ENCODE peak calls at places on chromosomes 11 and 22, in four cellular contexts. One of them, this sample, is unnamed.

GRCh38 chr22:38196791-38197429 is 4.9 kb upstream of the MAFF start:
- DNase-seq in SK-N-SH: no peak
- DNase-seq in H1: no peak
- DNase-seq in K562: peak
- DNase-seq in this sample: no peak

GRCh38 chr11:116311141-116311540 is 461.6 kb downstream of the BUD13 start:
- DNase-seq in H1: no peak
- DNase-seq in K562: no peak
- DNase-seq in SK-N-SH: peak
- DNase-seq in this sample: no peak

GRCh38 chr11:88297320-88298263 is 39.9 kb downstream of the CTSC start:
- DNase-seq in K562: no peak
- DNase-seq in SK-N-SH: peak
- DNase-seq in H1: no peak
- DNase-seq in this sample: no peak

GRCh38 chr22:29003975-29004646 is 57.5 kb downstream of the C22orf31 start:
- DNase-seq in SK-N-SH: no peak
- DNase-seq in H1: no peak
- DNase-seq in K562: peak
- DNase-seq in this sample: no peak

GRCh38 chr11:14821031-14821430 is 71.0 kb downstream of the CYP2R1 start:
- DNase-seq in K562: peak
- DNase-seq in H1: no peak
- DNase-seq in SK-N-SH: no peak
- DNase-seq in this sample: no peak

GRCh38 chr11:107576497-107577086 is 11.1 kb upstream of the ALKBH8 start:
- DNase-seq in SK-N-SH: peak
- DNase-seq in H1: no peak
- DNase-seq in K562: peak
- DNase-seq in this sample: no peak

GRCh38 chr11:131859811-131860210 is 489.4 kb downstream of the NTM start:
- DNase-seq in K562: no peak
- DNase-seq in H1: no peak
- DNase-seq in SK-N-SH: no peak
- DNase-seq in this sample: no peak

GRCh38 chr11:44036811-44037657 is 10.7 kb upstream of the ACCSL start:
- DNase-seq in H1: peak
- DNase-seq in SK-N-SH: peak
- DNase-seq in K562: peak
- DNase-seq in this sample: peak

GRCh38 chr22:44667829-44668189 is 34.2 kb upstream of the PRR5 start:
- DNase-seq in SK-N-SH: no peak
- DNase-seq in K562: no peak
- DNase-seq in H1: no peak
- DNase-seq in this sample: no peak

GRCh38 chr22:39176067-39176621 is 23.7 kb upstream of the CBX7 start:
- DNase-seq in H1: no peak
- DNase-seq in SK-N-SH: no peak
- DNase-seq in K562: no peak
- DNase-seq in this sample: no peak

GRCh38 chr11:83051760-83052671 is 19.7 kb downstream of the RAB30 start:
- DNase-seq in K562: no peak
- DNase-seq in H1: no peak
- DNase-seq in SK-N-SH: no peak
- DNase-seq in this sample: no peak

GRCh38 chr22:45007946-45008852 is 1.6 kb downstream of the PHF21B start:
- DNase-seq in H1: no peak
- DNase-seq in K562: peak
- DNase-seq in SK-N-SH: peak
- DNase-seq in this sample: no peak

GRCh38 chr22:27358096-27358870 is 443.3 kb downstream of the MN1 start:
- DNase-seq in SK-N-SH: no peak
- DNase-seq in K562: no peak
- DNase-seq in H1: no peak
- DNase-seq in this sample: no peak

GRCh38 chr22:43587574-43587973 is 175.8 kb downstream of the MPPED1 start:
- DNase-seq in K562: no peak
- DNase-seq in H1: no peak
- DNase-seq in SK-N-SH: no peak
- DNase-seq in this sample: no peak

GRCh38 chr22:37925311-37925710 is 19.2 kb downstream of the MICALL1 start:
- DNase-seq in K562: no peak
- DNase-seq in SK-N-SH: peak
- DNase-seq in H1: no peak
- DNase-seq in this sample: no peak

GRCh38 chr22:48333816-48334735 is 1493.6 kb downstream of the BRD1 start:
- DNase-seq in K562: no peak
- DNase-seq in H1: no peak
- DNase-seq in SK-N-SH: no peak
- DNase-seq in this sample: no peak

GRCh38 chr11:47220401-47220821 is 5.6 kb downstream of the DDB2 start:
- DNase-seq in K562: no peak
- DNase-seq in SK-N-SH: no peak
- DNase-seq in H1: no peak
- DNase-seq in this sample: no peak

GRCh38 chr11:68560216-68560615 is 99.7 kb downstream of the PPP6R3 start:
- DNase-seq in SK-N-SH: no peak
- DNase-seq in K562: no peak
- DNase-seq in H1: no peak
- DNase-seq in this sample: no peak

GRCh38 chr11:18001191-18001590 is 11.7 kb downstream of the SERGEF start:
- DNase-seq in H1: no peak
- DNase-seq in SK-N-SH: no peak
- DNase-seq in K562: no peak
- DNase-seq in this sample: no peak

GRCh38 chr22:20131856-20132685 is 467 bp downstream of the ZDHHC8 start:
- DNase-seq in K562: peak
- DNase-seq in SK-N-SH: peak
- DNase-seq in H1: no peak
- DNase-seq in this sample: no peak

GRCh38 chr11:75349540-75350116 is 1.8 kb downstream of the ARRB1 start:
- DNase-seq in K562: peak
- DNase-seq in H1: no peak
- DNase-seq in SK-N-SH: no peak
- DNase-seq in this sample: no peak

GRCh38 chr11:94526645-94527438 is 14.6 kb downstream of the C11orf97 start:
- DNase-seq in H1: no peak
- DNase-seq in K562: no peak
- DNase-seq in SK-N-SH: no peak
- DNase-seq in this sample: no peak

GRCh38 chr11:6746086-6746618 is 25.6 kb downstream of the OR2AG2 start:
- DNase-seq in H1: no peak
- DNase-seq in SK-N-SH: no peak
- DNase-seq in K562: no peak
- DNase-seq in this sample: peak

GRCh38 chr11:68954970-68955958 is 25.5 kb downstream of the MRGPRD start:
- DNase-seq in K562: peak
- DNase-seq in H1: no peak
- DNase-seq in SK-N-SH: no peak
- DNase-seq in this sample: no peak

GRCh38 chr22:32788884-32789624 is 12.5 kb upstream of the TIMP3 start:
- DNase-seq in H1: no peak
- DNase-seq in K562: no peak
- DNase-seq in SK-N-SH: no peak
- DNase-seq in this sample: no peak

GRCh38 chr11:26283852-26284421 is 48.0 kb upstream of the ANO3 start:
- DNase-seq in K562: no peak
- DNase-seq in H1: no peak
- DNase-seq in SK-N-SH: no peak
- DNase-seq in this sample: no peak

GRCh38 chr22:32644252-32645100 is 157.0 kb upstream of the TIMP3 start:
- DNase-seq in H1: no peak
- DNase-seq in SK-N-SH: no peak
- DNase-seq in K562: no peak
- DNase-seq in this sample: no peak

GRCh38 chr11:15761235-15761634 is 595.1 kb downstream of the SOX6 start:
- DNase-seq in H1: no peak
- DNase-seq in SK-N-SH: no peak
- DNase-seq in K562: no peak
- DNase-seq in this sample: no peak

GRCh38 chr11:87281496-87281895 is 243.8 kb downstream of the TMEM135 start:
- DNase-seq in K562: peak
- DNase-seq in SK-N-SH: no peak
- DNase-seq in H1: no peak
- DNase-seq in this sample: no peak

GRCh38 chr11:108727665-108728064 is 62.8 kb downstream of the DDX10 start:
- DNase-seq in K562: no peak
- DNase-seq in SK-N-SH: no peak
- DNase-seq in H1: no peak
- DNase-seq in this sample: no peak

GRCh38 chr11:108724974-108725689 is 60.3 kb downstream of the DDX10 start:
- DNase-seq in K562: no peak
- DNase-seq in H1: no peak
- DNase-seq in SK-N-SH: no peak
- DNase-seq in this sample: no peak

GRCh38 chr11:108726077-108726800 is 61.4 kb downstream of the DDX10 start:
- DNase-seq in H1: no peak
- DNase-seq in K562: no peak
- DNase-seq in SK-N-SH: no peak
- DNase-seq in this sample: no peak
- TF ChIP-seq NRF1 in H1: no peak
- TF ChIP-seq NRF1 in K562: no peak
- TF ChIP-seq NRF1 in SK-N-SH: no peak
- TF ChIP-seq NRF1 in this sample: no peak

DNA sequence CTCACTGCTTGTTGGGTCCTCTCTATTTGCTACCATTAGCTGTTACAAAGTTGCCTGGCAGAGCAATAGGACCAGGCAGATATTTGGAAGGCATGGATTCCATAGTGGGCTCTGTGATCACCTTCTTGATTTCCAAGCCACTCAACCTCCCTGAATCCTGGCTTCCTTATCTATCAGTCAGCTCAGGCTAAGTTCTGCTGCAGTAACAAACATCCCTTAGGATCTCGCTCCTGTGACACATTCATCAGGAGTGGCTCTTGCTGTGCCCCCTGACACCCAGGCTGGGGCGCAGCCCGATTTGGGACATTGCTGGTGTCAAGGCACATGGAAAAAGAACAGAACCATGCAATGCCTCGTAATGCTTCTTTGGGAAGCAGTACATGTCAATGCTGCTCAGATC is 503.9 kb downstream of the TBC1D22A start:
- DNase-seq in K562: no peak
- DNase-seq in SK-N-SH: no peak
- DNase-seq in H1: no peak
- DNase-seq in this sample: no peak
- TF ChIP-seq NRF1 in K562: no peak
- TF ChIP-seq NRF1 in SK-N-SH: no peak
- TF ChIP-seq NRF1 in H1: no peak
- TF ChIP-seq NRF1 in this sample: no peak

GRCh38 chr11:36034572-36035331 is 90.9 kb downstream of the LDLRAD3 start:
- DNase-seq in H1: no peak
- DNase-seq in SK-N-SH: peak
- DNase-seq in K562: no peak
- DNase-seq in this sample: no peak
- TF ChIP-seq NRF1 in H1: no peak
- TF ChIP-seq NRF1 in SK-N-SH: peak
- TF ChIP-seq NRF1 in K562: no peak
- TF ChIP-seq NRF1 in this sample: no peak

DNA sequence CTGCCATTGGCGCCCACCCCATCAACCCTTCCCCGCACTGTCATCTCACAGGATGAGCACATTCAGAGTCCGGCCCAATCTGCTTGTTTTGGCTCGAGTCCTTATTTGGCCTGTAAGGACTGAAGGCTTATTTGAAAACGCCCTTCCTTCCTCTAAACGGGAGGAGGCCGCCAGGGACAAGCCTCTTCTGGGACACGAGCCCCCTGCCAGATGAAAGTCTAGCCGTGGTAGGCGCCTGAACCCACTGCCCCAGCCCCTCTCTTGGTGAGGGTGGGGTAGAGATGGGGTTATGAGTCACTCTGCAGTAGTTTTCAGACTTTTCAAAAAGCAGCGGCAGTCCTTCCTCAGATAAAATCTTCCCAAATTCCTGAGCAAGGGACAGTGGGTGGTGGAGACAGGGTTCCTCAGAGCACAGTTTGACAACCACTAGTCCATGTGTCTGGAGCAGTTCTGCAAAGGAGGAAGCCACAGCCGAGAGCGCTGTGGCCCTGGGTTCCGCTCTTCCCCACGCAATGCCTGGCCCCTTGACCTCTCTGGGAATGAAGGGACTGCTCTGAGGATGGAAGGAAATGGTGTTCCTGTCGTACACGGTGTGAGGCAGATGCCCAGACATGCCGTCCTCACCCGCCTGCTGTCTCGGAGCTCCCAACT is 57.0 kb downstream of the MYH9 start:
- DNase-seq in SK-N-SH: no peak
- DNase-seq in K562: peak
- DNase-seq in H1: no peak
- DNase-seq in this sample: no peak
- TF ChIP-seq NRF1 in SK-N-SH: no peak
- TF ChIP-seq NRF1 in K562: no peak
- TF ChIP-seq NRF1 in H1: no peak
- TF ChIP-seq NRF1 in this sample: no peak

GRCh38 chr11:2929880-2930704 is 872 bp upstream of the PHLDA2 start:
- DNase-seq in H1: no peak
- DNase-seq in SK-N-SH: peak
- DNase-seq in K562: peak
- DNase-seq in this sample: peak
- TF ChIP-seq NRF1 in H1: no peak
- TF ChIP-seq NRF1 in SK-N-SH: no peak
- TF ChIP-seq NRF1 in K562: no peak
- TF ChIP-seq NRF1 in this sample: no peak

GRCh38 chr22:17262976-17263375 is 43.7 kb upstream of the ADA2 start:
- DNase-seq in K562: no peak
- DNase-seq in H1: no peak
- DNase-seq in SK-N-SH: no peak
- DNase-seq in this sample: no peak

GRCh38 chr22:17266261-17266971 is 47.2 kb upstream of the ADA2 start:
- DNase-seq in SK-N-SH: no peak
- DNase-seq in K562: no peak
- DNase-seq in H1: no peak
- DNase-seq in this sample: no peak

GRCh38 chr22:17265649-17266248 is 46.5 kb upstream of the ADA2 start:
- DNase-seq in SK-N-SH: no peak
- DNase-seq in H1: no peak
- DNase-seq in K562: no peak
- DNase-seq in this sample: no peak

GRCh38 chr22:17267661-17268330 is 48.6 kb upstream of the ADA2 start:
- DNase-seq in K562: no peak
- DNase-seq in SK-N-SH: no peak
- DNase-seq in H1: no peak
- DNase-seq in this sample: no peak

GRCh38 chr22:17264321-17265052 is 45.3 kb upstream of the ADA2 start:
- DNase-seq in H1: no peak
- DNase-seq in SK-N-SH: peak
- DNase-seq in K562: no peak
- DNase-seq in this sample: no peak
- TF ChIP-seq NRF1 in H1: no peak
- TF ChIP-seq NRF1 in SK-N-SH: no peak
- TF ChIP-seq NRF1 in K562: no peak
- TF ChIP-seq NRF1 in this sample: no peak

This sample was measured in GM12878.